ENCODE peak calls at places on chromosomes 6 and 20, in eight cellular contexts. U is heart right ventricle, G is HCT116, T is BJ, L is body of pancreas, Y is retinal pigment epithelial cell, Q is stomach, C is neural crest cell. A is an unnamed sample.

GRCh38 chr6:54827010-54827409 is 19.6 kb upstream of the FAM83B start:
- DNase-seq in T (no peak), G (no peak), L (no peak), Q (no peak), Y (no peak), C (no peak), U (no peak), A (no peak)

GRCh38 chr20:57464642-57465211 is 60.2 kb downstream of the CTCFL start:
- DNase-seq in G (peak; percentile 36), T (no peak), Q (no peak), U (no peak), C (no peak), L (peak; percentile 38), Y (no peak), A (peak; percentile 53)

GRCh38 chr6:25009351-25009750 is 73.6 kb upstream of the RIPOR2 start:
- DNase-seq in U (no peak), L (no peak), T (no peak), Q (no peak), Y (no peak), G (no peak), C (no peak), A (no peak)

GRCh38 chr6:38584731-38585130 is 55.0 kb downstream of the BTBD9 start:
- DNase-seq in U (no peak), C (no peak), Y (no peak), Q (no peak), T (no peak), L (no peak), G (no peak), A (no peak)

GRCh38 chr20:32621071-32621913 is 36.2 kb upstream of the NOL4L start:
- DNase-seq in L (no peak), G (peak; percentile 54), Y (no peak), U (no peak), T (no peak), C (no peak), Q (no peak), A (no peak)

GRCh38 chr6:131029661-131030297 is 33.3 kb downstream of the EPB41L2 start:
- DNase-seq in Q (no peak), U (peak; percentile 19), T (no peak), L (no peak), Y (no peak), G (no peak), C (no peak), A (peak; percentile 16)

GRCh38 chr6:1606533-1607235 is 3.0 kb upstream of the FOXC1 start:
- DNase-seq in Y (no peak), Q (no peak), T (no peak), U (no peak), G (no peak), L (peak; percentile 30), C (no peak), A (no peak)

GRCh38 chr20:2698912-2699311 is 6.3 kb downstream of the EBF4 start:
- DNase-seq in U (no peak), C (no peak), T (no peak), Q (peak; percentile 14), G (no peak), L (no peak), Y (no peak), A (no peak)

GRCh38 chr6:93575495-93575894 is 156.1 kb upstream of the EPHA7 start:
- DNase-seq in C (no peak), L (no peak), G (no peak), U (no peak), T (no peak), Q (no peak), Y (no peak), A (no peak)

GRCh38 chr6:93566285-93566684 is 146.9 kb upstream of the EPHA7 start:
- DNase-seq in T (no peak), G (no peak), L (no peak), C (no peak), Q (no peak), U (no peak), Y (no peak), A (no peak)

GRCh38 chr6:93567164-93567563 is 147.8 kb upstream of the EPHA7 start:
- DNase-seq in Q (no peak), U (no peak), L (no peak), Y (no peak), C (no peak), T (no peak), G (no peak), A (no peak)

GRCh38 chr6:93568169-93568568 is 148.8 kb upstream of the EPHA7 start:
- DNase-seq in U (no peak), G (no peak), Y (no peak), C (no peak), T (no peak), L (no peak), Q (no peak), A (no peak)

GRCh38 chr6:93571341-93571740 is 152.0 kb upstream of the EPHA7 start:
- DNase-seq in C (no peak), G (no peak), Y (no peak), T (no peak), U (no peak), L (no peak), Q (no peak), A (no peak)
- TF ChIP-seq CTCF in C (no peak), G (no peak), Y (no peak), T (no peak), U (no peak), L (no peak), Q (no peak), A (no peak)

GRCh38 chr20:1325173-1326030 is 3.5 kb downstream of the SDCBP2 start:
- DNase-seq in Y (peak; percentile 82), G (peak; percentile 88), Q (peak; percentile 98), L (peak; percentile 97), U (peak; percentile 98), T (peak; percentile 81), C (peak; percentile 95), A (peak; percentile 91)
- TF ChIP-seq CTCF in Y (no peak), G (no peak), Q (no peak), L (peak; percentile 42), U (peak; percentile 22), T (peak; percentile 12), C (peak; percentile 48), A (no peak)

GRCh38 chr20:23078994-23079364 is 7.1 kb downstream of the CD93 start:
- DNase-seq in C (no peak), Y (no peak), Q (no peak), U (no peak), T (no peak), G (no peak), L (peak; percentile 42), A (no peak)
- TF ChIP-seq CTCF in C (peak; percentile 53), Y (peak; percentile 54), Q (no peak), U (no peak), T (no peak), G (peak; percentile 82), L (no peak), A (no peak)

DNA sequence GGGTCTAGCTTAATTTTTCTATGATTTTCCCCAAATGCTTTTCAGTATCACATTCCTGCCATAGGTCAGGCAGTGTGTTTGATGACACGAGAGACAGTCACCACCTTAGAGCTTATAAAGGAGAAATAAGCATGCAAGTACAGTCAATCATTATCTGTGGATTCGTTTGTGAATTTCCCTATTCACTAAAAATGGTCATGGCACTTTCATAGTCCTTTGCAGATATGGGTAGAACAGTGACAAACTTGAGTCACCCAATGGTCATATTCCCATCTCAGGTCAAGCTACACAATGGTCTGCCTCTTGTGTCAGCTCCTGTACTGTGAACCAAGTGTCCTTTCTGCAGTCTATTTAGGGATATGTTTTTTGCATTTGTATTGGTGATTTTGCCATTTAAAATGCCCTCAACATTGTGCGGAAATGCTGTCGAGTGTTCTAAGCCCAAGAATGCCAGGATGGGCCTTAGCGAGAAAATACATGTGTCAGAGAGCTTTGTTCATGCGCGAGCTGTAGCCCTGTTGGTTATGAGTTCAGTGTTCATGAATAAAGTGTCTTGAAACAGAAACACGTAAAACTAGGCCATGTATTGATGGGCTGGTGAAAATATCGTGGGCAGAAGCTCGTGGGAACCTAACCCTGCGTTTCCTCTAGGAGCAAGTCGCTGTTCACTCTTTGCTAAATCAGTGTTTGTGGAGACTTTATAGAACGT is 19.8 kb downstream of the SUMO4 start:
- DNase-seq in L (no peak), T (no peak), C (no peak), Q (no peak), G (no peak), U (no peak), Y (no peak), A (no peak)
- TF ChIP-seq CTCF in L (no peak), T (no peak), C (no peak), Q (no peak), G (no peak), U (no peak), Y (no peak), A (no peak)

DNA sequence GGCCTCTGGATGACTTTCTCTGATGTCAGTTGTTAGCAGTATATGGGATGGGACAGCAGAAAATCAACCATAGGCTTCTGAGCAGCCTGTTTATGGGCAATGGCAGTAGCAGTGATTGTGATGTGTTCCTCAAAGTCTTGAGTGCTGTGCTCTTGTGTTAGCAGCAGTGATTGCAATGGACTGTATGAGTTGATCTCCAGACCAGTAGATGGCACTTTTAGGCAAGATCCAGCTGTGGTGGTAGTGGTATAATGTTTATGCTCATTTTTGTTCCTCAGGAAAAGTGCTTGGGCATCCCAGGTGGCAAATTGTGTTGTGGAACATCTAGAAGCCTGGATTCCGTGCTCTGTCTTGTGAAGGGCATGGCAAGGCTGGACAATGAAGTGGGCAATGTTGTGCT is 181.6 kb upstream of the SYNCRIP start:
- DNase-seq in C (no peak), Y (no peak), T (no peak), L (no peak), Q (no peak), G (no peak), U (no peak), A (no peak)
- TF ChIP-seq CTCF in C (no peak), Y (no peak), T (no peak), L (no peak), Q (no peak), G (no peak), U (no peak), A (no peak)